ENCODE peak calls at places on chromosome 5, in eight cellular contexts. H is aorta; B is SK-N-SH; X is CD4-positive, CD25-positive, alpha-beta regulatory T cell; D is uterus; U is fibroblast of lung; K is heart right ventricle; A is tibial nerve. C is an unnamed sample.

GRCh38 chr5:175718401-175719108 is 60.7 kb downstream of the HRH2 start:
- DNase-seq in U (no peak), K (peak), B (no peak), D (no peak), H (peak), A (peak), X (peak), C (peak)

GRCh38 chr5:151199581-151200185 is 24.2 kb downstream of the CCDC69 start:
- DNase-seq in B (no peak), U (no peak), H (peak), D (no peak), X (no peak), K (no peak), A (no peak), C (no peak)

GRCh38 chr5:37495210-37495609 is 116.1 kb downstream of the WDR70 start:
- DNase-seq in X (no peak), H (no peak), A (no peak), B (no peak), K (no peak), D (no peak), U (peak), C (peak)

GRCh38 chr5:175113947-175114346 is 330.0 kb downstream of the DRD1 start:
- DNase-seq in B (no peak), A (no peak), U (no peak), K (no peak), D (no peak), X (no peak), H (no peak), C (no peak)

GRCh38 chr5:101067415-101067814 is 164.3 kb upstream of the ST8SIA4 start:
- DNase-seq in A (no peak), K (no peak), X (no peak), U (no peak), D (no peak), H (no peak), B (no peak), C (no peak)

GRCh38 chr5:34930870-34931269 is 1.5 kb downstream of the DNAJC21 start:
- DNase-seq in D (no peak), X (no peak), K (no peak), H (no peak), U (no peak), A (no peak), B (no peak), C (no peak)

GRCh38 chr5:150322202-150322601 is 19.5 kb upstream of the ARSI start:
- DNase-seq in A (no peak), D (no peak), H (no peak), K (no peak), X (no peak), U (peak), B (no peak), C (peak)

GRCh38 chr5:62385136-62385535 is 18.6 kb downstream of the DIMT1 start:
- DNase-seq in H (no peak), X (no peak), A (no peak), D (no peak), B (no peak), U (no peak), K (no peak), C (no peak)

GRCh38 chr5:44294492-44294891 is 94.7 kb downstream of the FGF10 start:
- DNase-seq in K (peak), A (peak), X (no peak), U (peak), B (no peak), D (peak), H (no peak), C (no peak)

GRCh38 chr5:40798856-40799210 is 659 bp upstream of the PRKAA1 start:
- DNase-seq in K (no peak), A (no peak), D (no peak), X (no peak), U (no peak), B (no peak), H (no peak), C (no peak)

GRCh38 chr5:34731435-34732232 is 75.5 kb downstream of the RAI14 start:
- DNase-seq in D (no peak), X (no peak), U (no peak), H (no peak), B (no peak), A (no peak), K (no peak), C (no peak)

DNA sequence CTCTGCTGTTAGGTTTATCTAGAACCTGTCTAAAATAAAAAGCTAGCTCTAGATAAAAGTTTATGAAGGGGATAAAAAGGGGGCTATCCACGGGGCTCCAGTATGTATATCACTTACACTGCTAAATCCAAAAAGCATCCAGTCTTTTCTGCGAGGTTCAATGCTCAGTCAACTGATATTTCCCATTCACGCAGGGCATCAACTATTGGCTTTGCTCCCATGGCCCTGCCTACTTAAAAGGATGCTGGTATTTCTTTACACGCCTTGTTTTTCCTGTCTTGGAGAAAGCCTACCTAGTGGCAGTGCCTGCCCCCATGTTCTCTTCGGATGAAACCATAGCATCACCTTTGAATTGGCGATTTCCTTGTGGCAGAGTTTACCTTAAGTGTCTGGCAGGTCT is 8.1 kb downstream of the SPRY4 start:
- DNase-seq in U (no peak), A (no peak), H (no peak), D (no peak), X (no peak), K (no peak), B (no peak), C (no peak)
- H3K4me3 ChIP-seq in U (no peak), A (no peak), H (no peak), D (no peak), X (no peak), K (peak), B (no peak), C (no peak)

GRCh38 chr5:139669681-139670368 is 21.7 kb downstream of the CXXC5 start:
- DNase-seq in A (no peak), D (no peak), U (no peak), K (peak), X (peak), H (no peak), B (peak), C (no peak)
- H3K4me3 ChIP-seq in A (peak), D (no peak), U (no peak), K (peak), X (peak), H (no peak), B (no peak), C (no peak)

DNA sequence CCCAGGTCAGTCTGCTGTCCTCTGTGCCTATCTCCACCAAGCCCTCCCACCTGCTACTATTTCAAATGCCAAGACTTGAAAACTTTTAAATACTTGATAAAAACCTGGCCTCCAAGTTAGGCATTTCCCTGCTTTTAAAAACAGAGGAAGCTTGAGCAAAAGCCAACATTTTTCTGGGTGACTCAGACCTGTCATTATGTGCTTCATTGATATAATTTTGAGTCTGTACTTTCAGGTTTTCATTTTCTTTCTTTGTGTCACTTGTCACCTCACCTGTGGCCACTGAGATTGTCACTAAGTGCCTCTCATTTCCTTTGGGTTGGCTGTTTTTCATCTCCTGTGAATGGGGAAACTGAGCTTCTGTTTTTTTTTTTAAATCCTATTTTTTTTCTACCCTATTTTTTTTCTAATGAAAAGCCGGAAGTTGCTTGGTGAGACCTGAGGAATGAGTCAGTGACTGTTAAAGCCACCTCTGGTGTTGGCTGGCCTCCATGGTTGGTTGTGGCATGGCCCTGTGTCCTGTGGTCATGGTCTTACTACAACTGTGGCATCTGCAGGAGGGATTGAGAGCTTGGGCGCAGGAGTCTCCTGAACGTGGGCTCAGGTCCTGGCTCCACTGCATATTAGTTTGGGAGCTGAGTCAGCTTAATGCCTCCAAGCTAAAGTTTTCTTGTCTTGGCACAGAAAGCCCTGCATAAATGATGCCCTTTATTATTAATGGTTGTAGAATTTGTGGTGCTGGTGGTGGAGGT is 56.7 kb downstream of the ARHGAP26 start:
- DNase-seq in A (no peak), X (no peak), D (no peak), U (peak), K (no peak), B (no peak), H (peak), C (peak)
- H3K4me3 ChIP-seq in A (no peak), X (no peak), D (no peak), U (no peak), K (no peak), B (no peak), H (no peak), C (no peak)

DNA sequence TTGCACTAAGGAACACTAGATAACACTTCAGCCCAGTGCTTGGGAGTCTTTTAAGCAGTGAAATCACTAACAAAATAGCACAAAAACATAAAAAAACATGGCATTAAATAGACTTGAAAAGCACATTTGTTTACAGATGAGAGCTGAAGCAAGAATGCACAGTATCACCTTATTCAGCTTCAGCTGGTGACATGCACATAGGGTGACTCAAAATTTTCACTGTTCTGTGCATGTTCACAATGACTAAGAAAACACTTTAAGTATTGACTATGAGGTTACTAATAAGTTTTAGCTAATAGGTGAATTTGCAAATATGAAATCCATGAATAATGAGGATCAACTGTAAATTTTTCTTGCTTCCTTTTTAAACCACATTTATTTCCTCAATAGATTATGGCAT is 293.8 kb upstream of the TARS1 start:
- DNase-seq in H (no peak), X (no peak), D (no peak), K (no peak), U (no peak), A (no peak), B (no peak), C (no peak)
- H3K4me3 ChIP-seq in H (no peak), X (no peak), D (no peak), K (no peak), U (no peak), A (no peak), B (no peak), C (no peak)

DNA sequence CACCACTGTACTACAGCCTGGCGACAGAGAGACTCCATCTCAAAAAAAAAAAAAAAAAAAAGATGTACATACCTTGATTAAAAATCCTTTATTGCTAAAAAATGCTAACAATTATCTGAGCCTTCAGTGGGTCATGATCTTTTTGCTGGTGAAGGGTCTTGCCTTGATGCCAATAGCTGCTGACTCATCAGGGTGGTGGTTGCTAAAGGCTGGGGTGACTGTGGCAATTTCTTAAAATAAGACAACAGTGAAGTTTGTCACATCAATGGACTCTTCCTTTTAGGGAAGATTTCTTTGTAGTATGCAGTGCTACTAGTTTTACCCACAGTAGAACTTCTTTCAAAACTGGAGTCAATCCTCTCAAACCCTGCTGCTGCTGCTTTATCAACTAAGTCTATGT is 33.9 kb upstream of the OTULINL start:
- DNase-seq in D (no peak), H (no peak), K (no peak), B (no peak), X (no peak), A (no peak), U (no peak), C (no peak)
- H3K4me3 ChIP-seq in D (no peak), H (no peak), K (no peak), B (no peak), X (no peak), A (no peak), U (no peak), C (no peak)

GRCh38 chr5:107388111-107388861 is 282.5 kb downstream of the EFNA5 start:
- DNase-seq in U (peak), H (no peak), K (no peak), X (no peak), A (no peak), B (peak), D (no peak), C (peak)
- H3K4me3 ChIP-seq in U (no peak), H (no peak), K (no peak), X (peak), A (no peak), B (peak), D (no peak), C (no peak)

GRCh38 chr5:67012241-67012640 is 184.4 kb downstream of the CD180 start:
- DNase-seq in H (no peak), U (no peak), A (no peak), X (no peak), D (no peak), B (no peak), K (no peak), C (no peak)
- H3K4me3 ChIP-seq in H (no peak), U (no peak), A (no peak), X (peak), D (no peak), B (no peak), K (no peak), C (no peak)

GRCh38 chr5:173325091-173325698 is 3.0 kb downstream of the STC2 start:
- DNase-seq in K (no peak), B (no peak), H (no peak), D (no peak), U (no peak), X (no peak), A (no peak), C (no peak)

GRCh38 chr5:173324115-173325001 is 3.9 kb downstream of the STC2 start:
- DNase-seq in A (no peak), X (no peak), D (peak), U (peak), K (peak), B (peak), H (peak), C (no peak)

GRCh38 chr5:173327084-173327947 is 898 bp downstream of the STC2 start:
- DNase-seq in K (no peak), A (no peak), D (no peak), B (peak), X (no peak), H (no peak), U (peak), C (peak)

GRCh38 chr5:173327948-173328895 is at the start of gene STC2:
- DNase-seq in B (peak), H (peak), K (peak), A (no peak), X (no peak), D (no peak), U (peak), C (peak)

DNA sequence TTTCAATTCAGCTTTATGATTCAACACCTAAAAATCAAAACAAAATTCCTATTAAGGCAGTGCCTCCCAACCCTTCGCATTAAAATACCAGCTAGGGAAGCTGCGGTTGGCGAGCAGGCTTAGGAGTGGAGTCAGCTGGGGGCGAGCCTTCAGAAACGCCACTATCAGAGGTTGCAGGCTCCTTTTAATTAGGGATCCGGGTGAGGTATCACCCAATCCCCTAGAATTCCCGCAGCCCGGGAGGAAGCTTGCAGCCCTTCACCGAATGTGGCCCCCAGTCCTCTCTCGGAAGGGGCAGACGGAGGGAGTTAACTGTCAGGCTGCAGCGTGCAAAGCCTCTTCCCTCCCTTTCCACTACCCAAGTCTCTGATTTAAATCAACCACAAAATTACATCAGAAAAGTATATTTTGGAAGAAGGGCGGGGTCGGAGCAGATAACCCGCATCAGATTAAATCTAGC is 1.7 kb downstream of the STC2 start:
- DNase-seq in H (no peak), U (peak), X (no peak), A (no peak), B (no peak), K (no peak), D (no peak), C (peak)
- H3K4me3 ChIP-seq in H (no peak), U (peak), X (no peak), A (peak), B (peak), K (peak), D (no peak), C (peak)